ENCODE peak calls at places on chromosome 22, in eight cellular contexts. G is fibroblast of mammary gland; S is cardiac muscle cell; I is adrenal gland; M is AG04450; O is WERI-Rb-1; R is uterus; L is CD8-positive, alpha-beta T cell. X is an unnamed sample.
A peak's percentile ranks its signal among the peaks of the same experiment; 100 is the strongest.

GRCh38 chr22:22887621-22888503 is at the start of gene IGLL5:
- DNase-seq in R (no peak), O (no peak), G (no peak), M (no peak), L (no peak), I (no peak), S (no peak), X (no peak)

GRCh38 chr22:20777420-20778177 is 3.7 kb downstream of the SERPIND1 start:
- DNase-seq in R (peak; percentile 45), M (peak; percentile 81), L (no peak), O (peak; percentile 35), S (peak; percentile 95), I (peak; percentile 75), G (peak; percentile 94), X (no peak)

GRCh38 chr22:22759889-22760546 is 115.6 kb downstream of the GGTLC2 start:
- DNase-seq in R (no peak), I (no peak), O (no peak), G (no peak), M (no peak), S (no peak), L (no peak), X (no peak)

GRCh38 chr22:24810043-24810749 is 4.2 kb downstream of the SGSM1 start:
- DNase-seq in G (no peak), O (no peak), I (no peak), L (no peak), M (no peak), S (peak; percentile 32), R (peak; percentile 27), X (peak; percentile 73)

GRCh38 chr22:44753189-44754042 is 1.0 kb downstream of the ARHGAP8 start:
- DNase-seq in S (peak; percentile 88), M (no peak), I (peak; percentile 33), L (no peak), R (no peak), O (no peak), G (peak; percentile 58), X (no peak)

GRCh38 chr22:20211997-20212753 is 55.9 kb downstream of the RTN4R start:
- DNase-seq in O (no peak), M (no peak), L (no peak), S (peak; percentile 52), I (peak; percentile 19), G (peak; percentile 55), R (no peak), X (peak; percentile 91)

GRCh38 chr22:23122216-23122957 is 19.4 kb downstream of the RSPH14 start:
- DNase-seq in M (no peak), R (no peak), L (no peak), O (no peak), S (no peak), G (no peak), I (no peak), X (no peak)

GRCh38 chr22:47549741-47550340 is 787.4 kb downstream of the TBC1D22A start:
- DNase-seq in I (no peak), M (no peak), G (no peak), O (no peak), R (no peak), S (no peak), L (no peak), X (no peak)

GRCh38 chr22:43848366-43849171 is 13.7 kb downstream of the SULT4A1 start:
- DNase-seq in R (no peak), I (no peak), L (no peak), G (peak; percentile 22), O (peak; percentile 66), S (peak; percentile 38), M (no peak), X (peak; percentile 55)

GRCh38 chr22:24443668-24444067 is 16.3 kb downstream of the ADORA2A start:
- DNase-seq in O (no peak), M (no peak), G (no peak), I (no peak), R (no peak), S (no peak), L (no peak), X (no peak)

GRCh38 chr22:26462051-26462450 is 21.5 kb downstream of the HPS4 start:
- DNase-seq in L (no peak), M (no peak), R (no peak), O (no peak), G (no peak), I (peak; percentile 9), S (no peak), X (no peak)

GRCh38 chr22:47209077-47209514 is 446.6 kb downstream of the TBC1D22A start:
- DNase-seq in G (no peak), L (no peak), M (no peak), S (peak; percentile 10), R (no peak), O (no peak), I (no peak), X (no peak)

GRCh38 chr22:21989049-21989448 is 6.5 kb upstream of the TOP3B start:
- DNase-seq in S (no peak), O (no peak), M (no peak), R (no peak), G (no peak), L (no peak), I (no peak), X (no peak)

GRCh38 chr22:43491737-43492136 is 79.9 kb downstream of the MPPED1 start:
- DNase-seq in L (no peak), G (no peak), I (no peak), S (no peak), R (no peak), O (no peak), M (no peak), X (no peak)

GRCh38 chr22:23446796-23447350 is 133.2 kb downstream of the IGLL1 start:
- DNase-seq in I (no peak), R (no peak), M (no peak), O (no peak), G (no peak), L (no peak), S (no peak), X (no peak)

GRCh38 chr22:26599505-26599904 is 9.6 kb upstream of the TPST2 start:
- DNase-seq in L (no peak), O (no peak), R (no peak), I (no peak), G (no peak), S (no peak), M (no peak), X (no peak)

GRCh38 chr22:29231971-29232959 is 26.6 kb downstream of the EMID1 start:
- DNase-seq in M (no peak), G (no peak), I (peak; percentile 96), S (peak; percentile 63), R (peak; percentile 72), L (no peak), O (no peak), X (peak; percentile 51)

GRCh38 chr22:48431014-48431413 is 1396.7 kb downstream of the BRD1 start:
- DNase-seq in S (no peak), I (no peak), L (no peak), G (no peak), O (no peak), M (no peak), R (no peak), X (no peak)

GRCh38 chr22:37664249-37665101 is 6.0 kb downstream of the PDXP start:
- DNase-seq in O (no peak), R (no peak), S (peak; percentile 70), G (no peak), L (no peak), I (no peak), M (no peak), X (no peak)

GRCh38 chr22:23698094-23698493 is 7.3 kb downstream of the RGL4 start:
- DNase-seq in L (no peak), G (no peak), S (no peak), R (no peak), O (no peak), M (no peak), I (no peak), X (no peak)

GRCh38 chr22:24965822-24966626 is 13.5 kb downstream of the KIAA1671 start:
- DNase-seq in L (no peak), O (no peak), S (no peak), I (peak; percentile 92), G (no peak), M (no peak), R (peak; percentile 34), X (no peak)

GRCh38 chr22:36215976-36216375 is 14.4 kb upstream of the APOL4 start:
- DNase-seq in L (no peak), M (no peak), O (peak; percentile 57), R (no peak), G (peak; percentile 17), I (no peak), S (no peak), X (no peak)

GRCh38 chr22:36211237-36211881 is 9.8 kb upstream of the APOL4 start:
- DNase-seq in M (no peak), S (peak; percentile 75), I (peak; percentile 48), L (no peak), G (peak; percentile 59), O (no peak), R (no peak), X (no peak)

GRCh38 chr22:36212896-36213295 is 11.3 kb upstream of the APOL4 start:
- DNase-seq in G (no peak), O (no peak), M (no peak), L (no peak), S (no peak), I (no peak), R (no peak), X (no peak)

GRCh38 chr22:36208934-36209333 is 7.3 kb upstream of the APOL4 start:
- DNase-seq in I (no peak), S (no peak), O (no peak), G (no peak), R (no peak), M (no peak), L (no peak), X (no peak)

DNA sequence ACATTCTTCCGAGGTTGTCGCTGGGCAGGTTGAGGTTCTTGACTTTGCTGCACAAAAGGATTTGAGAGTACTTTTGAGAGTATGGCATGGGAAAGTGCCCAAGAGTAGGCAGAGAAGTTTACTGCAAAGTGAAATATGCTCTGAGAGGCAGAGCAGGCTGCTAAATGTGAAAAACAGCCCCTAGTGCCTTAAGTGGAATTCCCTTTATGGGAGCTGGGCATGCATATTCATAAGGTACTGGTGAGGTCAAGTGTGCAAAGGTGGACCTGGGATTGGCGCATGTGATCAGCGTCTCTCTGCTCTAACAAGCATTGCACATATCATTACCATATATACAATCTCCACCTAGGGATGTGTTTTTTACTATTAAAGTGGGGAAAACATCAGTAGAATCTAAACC is 12.0 kb upstream of the APOL4 start:
- DNase-seq in R (no peak), I (no peak), S (no peak), G (no peak), M (no peak), O (no peak), L (no peak), X (no peak)
- H3K4me3 ChIP-seq in R (no peak overlapping the region), I (no peak overlapping the region), S (no peak overlapping the region), G (no peak overlapping the region), M (no peak overlapping the region), O (no peak overlapping the region), L (no peak overlapping the region), X (no peak overlapping the region)

GRCh38 chr22:30357650-30358215 is 926 bp downstream of the CCDC157 start:
- DNase-seq in R (no peak), G (no peak), O (no peak), M (no peak), L (no peak), I (no peak), S (no peak), X (no peak)
- H3K4me3 ChIP-seq in R (no peak overlapping the region), G (peak overlapping the region; percentile 94), O (no peak overlapping the region), M (peak overlapping the region; percentile 92), L (no peak overlapping the region), I (no peak overlapping the region), S (peak overlapping the region; percentile 70), X (no peak overlapping the region)

GRCh38 chr22:46075764-46076531 is 74.4 kb upstream of the PPARA start:
- DNase-seq in S (no peak), R (peak; percentile 32), I (peak; percentile 8), L (no peak), O (no peak), M (no peak), G (no peak), X (peak; percentile 39)
- H3K4me3 ChIP-seq in S (no peak overlapping the region), R (peak overlapping the region; percentile 94), I (no peak overlapping the region), L (no peak overlapping the region), O (no peak overlapping the region), M (peak overlapping the region; percentile 86), G (peak overlapping the region; percentile 94), X (no peak overlapping the region)

GRCh38 chr22:50699001-50699753 is 26.6 kb downstream of the SHANK3 start:
- DNase-seq in S (no peak), M (no peak), I (no peak), G (no peak), L (no peak), R (no peak), O (no peak), X (peak; percentile 38)
- H3K4me3 ChIP-seq in S (no peak overlapping the region), M (no peak overlapping the region), I (no peak overlapping the region), G (no peak overlapping the region), L (no peak overlapping the region), R (no peak overlapping the region), O (no peak overlapping the region), X (no peak overlapping the region)